ENCODE peak calls at places on chromosomes 4 and X, in eight cellular contexts. V, A, X, P, C, E, T and N are unnamed samples.

GRCh38 chr4:11503166-11503565 is 74.5 kb upstream of the HS3ST1 start:
- DNase-seq in X (no peak), T (no peak), A (no peak), P (no peak), V (no peak), C (no peak), E (no peak), N (no peak)

GRCh38 chr4:128573781-128574508 is 235.6 kb upstream of the JADE1 start:
- DNase-seq in T (peak), E (no peak), V (no peak), A (peak), C (no peak), P (no peak), X (peak), N (no peak)

GRCh38 chrX:10939384-10939783 is 171.7 kb upstream of the HCCS start:
- DNase-seq in E (no peak), P (no peak), T (no peak), C (no peak), V (no peak), A (peak), X (peak), N (peak)

GRCh38 chrX:38312436-38312835 is 14.9 kb downstream of the RPGR start:
- DNase-seq in X (peak), P (no peak), C (no peak), T (peak), A (peak), V (no peak), E (no peak), N (peak)

GRCh38 chr4:24820541-24820940 is 25.2 kb downstream of the SOD3 start:
- DNase-seq in T (no peak), P (no peak), A (no peak), V (no peak), E (no peak), X (no peak), C (no peak), N (no peak)

GRCh38 chrX:106672527-106672926 is 54.0 kb upstream of the RNF128 start:
- DNase-seq in X (no peak), C (no peak), P (no peak), E (no peak), A (no peak), V (no peak), T (no peak), N (peak)

GRCh38 chr4:156977435-156978160 is 6.0 kb upstream of the PDGFC start:
- DNase-seq in T (peak), A (peak), P (no peak), C (no peak), E (no peak), V (no peak), X (no peak), N (no peak)

GRCh38 chr4:76779740-76780459 is 118.0 kb downstream of the SOWAHB start:
- DNase-seq in V (no peak), A (peak), E (no peak), X (no peak), C (peak), T (no peak), P (no peak), N (no peak)

GRCh38 chr4:153577053-153577452 is 107.0 kb upstream of the TLR2 start:
- DNase-seq in T (no peak), X (no peak), V (no peak), P (no peak), A (no peak), C (no peak), E (no peak), N (no peak)

GRCh38 chrX:22037911-22038537 is 5.9 kb downstream of the PHEX start:
- DNase-seq in C (no peak), X (no peak), V (no peak), T (no peak), E (no peak), P (no peak), A (no peak), N (no peak)

GRCh38 chr4:39729557-39729956 is 31.6 kb downstream of the UBE2K start:
- DNase-seq in T (peak), V (no peak), X (no peak), A (peak), E (no peak), P (no peak), C (no peak), N (peak)

GRCh38 chrX:152637649-152638442 is at the start of gene GABRQ:
- DNase-seq in E (peak), V (peak), P (no peak), C (peak), T (peak), X (peak), A (no peak), N (peak)

GRCh38 chr4:165604181-165604580 is 225.4 kb downstream of the CPE start:
- DNase-seq in E (no peak), A (no peak), C (no peak), V (no peak), T (no peak), P (no peak), X (no peak), N (no peak)

GRCh38 chr4:8573266-8573665 is 6.9 kb upstream of the GPR78 start:
- DNase-seq in E (no peak), P (peak), A (no peak), X (no peak), V (peak), C (no peak), T (no peak), N (no peak)

GRCh38 chrX:87005183-87005582 is 512.4 kb upstream of the KLHL4 start:
- DNase-seq in X (no peak), A (no peak), P (no peak), C (no peak), T (no peak), E (no peak), V (no peak), N (no peak)

GRCh38 chr4:184309241-184310170 is 91.8 kb upstream of the ENPP6 start:
- DNase-seq in E (no peak), C (no peak), P (no peak), A (no peak), X (no peak), V (no peak), T (no peak), N (no peak)

GRCh38 chr4:184306470-184306869 is 88.8 kb upstream of the ENPP6 start:
- DNase-seq in V (no peak), C (no peak), A (no peak), X (no peak), T (no peak), P (no peak), E (no peak), N (no peak)

GRCh38 chr4:184310881-184311709 is 93.4 kb upstream of the ENPP6 start:
- DNase-seq in X (no peak), T (no peak), C (no peak), V (no peak), A (no peak), P (no peak), E (no peak), N (no peak)

GRCh38 chr4:184310171-184310567 is 92.5 kb upstream of the ENPP6 start:
- DNase-seq in C (peak), T (no peak), A (no peak), X (peak), V (no peak), P (peak), E (peak), N (no peak)

DNA sequence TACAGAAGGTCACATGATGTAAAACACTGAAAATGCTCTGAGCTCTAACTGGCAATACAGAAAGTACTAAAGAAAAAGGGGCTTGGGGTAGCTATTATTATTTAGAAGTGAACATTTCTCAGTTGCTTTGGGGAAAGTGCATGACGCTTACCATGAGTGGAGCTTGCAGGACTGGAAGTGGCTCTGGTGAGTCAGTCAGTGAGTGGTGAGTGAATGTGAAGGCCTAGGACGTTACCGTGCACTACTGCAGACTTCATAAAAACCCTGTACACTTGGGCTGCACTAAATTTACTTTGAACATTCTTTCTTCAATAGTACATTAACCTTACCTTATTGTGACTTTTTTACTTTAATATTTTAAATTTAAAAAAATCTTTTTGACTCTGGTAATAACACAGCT is 89.3 kb upstream of the ENPP6 start:
- DNase-seq in X (no peak), C (no peak), V (no peak), A (peak), P (no peak), T (peak), E (no peak), N (no peak)
- H3K27ac ChIP-seq in X (no peak), C (no peak), V (no peak), A (no peak), P (no peak), T (no peak), E (no peak), N (no peak)

GRCh38 chr4:81446634-81447033 is 25.1 kb downstream of the RASGEF1B start:
- DNase-seq in P (no peak), V (no peak), E (no peak), T (no peak), A (no peak), X (no peak), C (no peak), N (no peak)

GRCh38 chr4:81449018-81449417 is 22.7 kb downstream of the RASGEF1B start:
- DNase-seq in A (peak), C (no peak), X (no peak), V (no peak), P (no peak), T (peak), E (no peak), N (no peak)

GRCh38 chr4:81445196-81445595 is 26.5 kb downstream of the RASGEF1B start:
- DNase-seq in P (no peak), A (peak), V (no peak), X (no peak), C (no peak), T (no peak), E (no peak), N (no peak)

GRCh38 chr4:81452452-81453011 is 19.2 kb downstream of the RASGEF1B start:
- DNase-seq in T (peak), V (no peak), X (no peak), P (no peak), A (peak), C (no peak), E (no peak), N (peak)

DNA sequence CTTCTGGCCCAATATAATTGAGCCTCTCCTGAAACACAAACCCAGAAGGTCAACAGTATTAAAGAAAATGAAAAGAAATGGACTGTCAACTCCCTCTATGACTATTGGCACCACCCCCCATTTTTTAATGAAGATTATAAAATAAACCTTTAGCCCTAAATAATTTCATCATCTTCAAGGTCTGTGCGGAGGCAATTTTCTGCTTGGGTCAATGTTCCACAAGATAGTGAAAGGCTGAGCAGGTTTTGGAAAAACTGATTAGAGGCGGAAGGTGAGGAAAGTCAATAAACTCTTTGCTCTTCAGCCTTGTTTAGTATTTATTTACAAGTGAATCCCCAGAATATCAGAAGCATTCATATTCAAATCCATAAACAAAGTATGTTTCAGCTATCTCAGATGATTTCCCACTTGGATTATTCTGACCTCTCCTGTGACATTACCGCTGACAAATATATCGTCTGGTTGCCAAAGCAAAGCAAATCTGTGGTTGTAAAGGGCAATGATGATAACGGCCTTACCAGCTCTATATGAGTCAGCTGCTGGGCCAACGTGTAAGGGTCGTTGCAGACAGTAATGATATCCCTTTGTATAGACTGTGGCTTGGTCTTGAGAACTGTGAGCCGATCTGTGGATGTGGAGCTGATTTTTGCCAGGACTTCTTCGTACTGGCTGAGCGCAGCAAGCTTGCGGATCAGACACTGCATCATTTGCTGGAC is 24.0 kb downstream of the RASGEF1B start:
- DNase-seq in V (no peak), P (no peak), T (no peak), C (no peak), X (no peak), A (peak), E (no peak), N (no peak)
- H3K27ac ChIP-seq in V (no peak), P (no peak), T (no peak), C (no peak), X (no peak), A (no peak), E (no peak), N (no peak)

GRCh38 chr4:158836828-158837449 is 68.1 kb downstream of the FNIP2 start:
- DNase-seq in C (no peak), E (no peak), P (no peak), T (no peak), A (no peak), X (no peak), V (no peak), N (no peak)

GRCh38 chr4:158845166-158846041 is 76.6 kb downstream of the FNIP2 start:
- DNase-seq in C (peak), E (no peak), A (no peak), T (no peak), V (no peak), X (no peak), P (no peak), N (no peak)

GRCh38 chr4:158837527-158838141 is 68.8 kb downstream of the FNIP2 start:
- DNase-seq in C (no peak), V (no peak), A (no peak), P (no peak), T (no peak), X (no peak), E (no peak), N (no peak)

GRCh38 chr4:158840131-158840530 is 71.3 kb downstream of the FNIP2 start:
- DNase-seq in C (no peak), A (no peak), X (no peak), P (no peak), V (no peak), E (no peak), T (no peak), N (no peak)

DNA sequence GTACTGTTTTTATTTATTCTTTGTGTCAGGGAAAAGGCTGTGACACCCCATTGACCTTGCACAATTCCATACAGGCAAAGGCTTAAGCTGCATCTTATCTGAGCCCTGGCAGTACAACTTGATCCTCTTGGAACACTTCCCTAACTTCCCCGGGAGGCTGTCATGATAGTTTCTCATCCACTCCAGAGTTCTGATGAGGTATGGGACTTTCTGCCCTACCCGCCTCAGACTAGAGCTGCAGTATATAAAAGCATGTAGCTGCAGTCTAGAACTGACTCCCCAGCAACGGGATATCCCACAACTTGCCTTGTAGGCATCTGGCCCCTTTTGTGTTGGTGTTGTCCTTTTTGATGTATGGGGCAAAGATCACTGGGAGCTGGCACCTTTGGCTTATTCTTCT is 72.7 kb downstream of the FNIP2 start:
- DNase-seq in T (no peak), E (no peak), P (no peak), V (no peak), C (no peak), X (no peak), A (no peak), N (no peak)
- H3K27ac ChIP-seq in T (no peak), E (no peak), P (no peak), V (no peak), C (no peak), X (no peak), A (no peak), N (no peak)

GRCh38 chr4:519885-520595 is 21.0 kb downstream of the PIGG start:
- DNase-seq in E (no peak), X (no peak), T (no peak), P (peak), A (no peak), V (no peak), C (no peak), N (no peak)
- H3K27ac ChIP-seq in E (no peak), X (no peak), T (no peak), P (no peak), A (no peak), V (no peak), C (no peak), N (peak)

DNA sequence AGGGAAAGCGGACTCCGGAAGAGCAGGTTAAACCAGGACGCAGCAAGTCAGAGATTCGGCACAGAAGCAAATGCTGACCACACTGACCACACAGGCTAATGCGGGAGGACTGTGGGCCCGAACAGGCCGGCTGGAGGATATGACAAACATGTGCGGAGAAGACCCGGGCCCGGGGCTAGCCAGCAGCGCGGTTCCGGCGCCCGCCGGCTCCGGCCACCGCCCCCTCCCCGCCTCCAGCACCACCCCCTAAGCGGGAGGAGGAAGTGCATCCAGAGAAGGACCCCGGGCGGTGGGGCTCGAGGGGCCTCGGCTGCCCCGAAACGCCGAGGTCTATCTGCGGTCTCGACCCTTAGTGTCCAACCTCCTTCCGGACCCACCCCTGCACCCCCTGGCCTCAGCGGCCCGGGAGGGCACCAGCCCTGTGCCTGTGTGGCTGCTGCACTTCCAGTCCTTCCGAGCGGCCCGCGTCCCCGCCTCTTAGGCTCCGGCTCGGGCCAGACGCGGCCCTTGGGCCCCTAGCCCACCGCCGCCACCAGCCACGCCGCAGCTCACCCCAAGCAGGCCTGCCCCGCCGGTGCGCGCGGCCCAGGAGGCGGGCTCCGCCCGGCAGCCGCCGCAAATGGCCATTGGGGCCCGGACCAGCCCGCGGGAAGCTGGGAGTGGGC is 2.1 kb downstream of the ELOVL6 start:
- DNase-seq in C (peak), A (peak), T (peak), X (peak), P (peak), V (peak), E (peak), N (peak)
- H3K27ac ChIP-seq in C (peak), A (peak), T (no peak), X (peak), P (peak), V (peak), E (peak), N (peak)